ENCODE peak calls at places on chromosome 16, in seven cellular contexts. W, U, A, I, L, H and X are unnamed samples.

GRCh38 chr16:30757316-30757715 is 4.5 kb downstream of the CFAP119 start:
- DNase-seq in L (no peak), I (no peak), U (no peak), H (no peak), A (no peak), W (no peak), X (no peak)

GRCh38 chr16:8866884-8867482 is 1.8 kb downstream of the CARHSP1 start:
- DNase-seq in I (no peak), L (no peak), U (peak), A (no peak), H (no peak), W (no peak), X (no peak)

GRCh38 chr16:491225-491919 is 36.1 kb upstream of the CAPN15 start:
- DNase-seq in U (no peak), A (no peak), W (no peak), H (no peak), L (no peak), I (no peak), X (no peak)

GRCh38 chr16:57284206-57284951 is at the start of gene PLLP:
- DNase-seq in I (peak), A (peak), L (no peak), W (peak), U (peak), H (no peak), X (peak)

GRCh38 chr16:24645739-24646645 is 83.5 kb upstream of the TNRC6A start:
- DNase-seq in W (no peak), U (no peak), H (no peak), I (peak), A (peak), L (peak), X (peak)

GRCh38 chr16:66459878-66460277 is 32.8 kb downstream of the BEAN1 start:
- DNase-seq in I (no peak), L (no peak), H (no peak), A (no peak), W (no peak), U (peak), X (no peak)

GRCh38 chr16:55711959-55712876 is 56.4 kb downstream of the SLC6A2 start:
- DNase-seq in L (peak), U (peak), W (peak), I (peak), H (peak), A (peak), X (peak)

GRCh38 chr16:31487076-31487719 is 4.3 kb downstream of the SLC5A2 start:
- DNase-seq in I (no peak), L (no peak), H (no peak), U (peak), A (no peak), W (no peak), X (no peak)

GRCh38 chr16:22372882-22373661 is 1.3 kb downstream of the CDR2 start:
- DNase-seq in W (peak), I (no peak), U (peak), L (no peak), A (no peak), H (peak), X (no peak)

GRCh38 chr16:71709231-71709781 is 15.2 kb downstream of the PHLPP2 start:
- DNase-seq in H (no peak), A (no peak), U (no peak), W (no peak), I (peak), L (no peak), X (peak)

GRCh38 chr16:81632392-81633146 is 146.5 kb upstream of the PLCG2 start:
- DNase-seq in L (peak), H (no peak), W (peak), U (no peak), A (peak), I (peak), X (peak)

GRCh38 chr16:1772362-1772907 is at the start of gene EME2:
- DNase-seq in W (peak), H (no peak), L (no peak), I (no peak), A (no peak), U (peak), X (peak)

GRCh38 chr16:85923153-85924021 is 24.4 kb downstream of the IRF8 start:
- DNase-seq in W (no peak), H (no peak), L (no peak), I (peak), A (no peak), U (no peak), X (no peak)

GRCh38 chr16:52597772-52598483 is 51.0 kb upstream of the TOX3 start:
- DNase-seq in A (no peak), H (no peak), W (no peak), U (peak), I (no peak), L (peak), X (no peak)

GRCh38 chr16:31242197-31242596 is 17.6 kb upstream of the ITGAM start:
- DNase-seq in U (no peak), W (no peak), H (no peak), I (peak), A (no peak), L (no peak), X (no peak)

GRCh38 chr16:84959045-84959576 is 52.2 kb downstream of the ZDHHC7 start:
- DNase-seq in U (no peak), H (no peak), L (no peak), I (no peak), W (no peak), A (peak), X (no peak)

GRCh38 chr16:69286941-69287713 is 24.0 kb upstream of the VPS4A start:
- DNase-seq in H (peak), A (peak), U (peak), I (peak), W (peak), L (peak), X (peak)

GRCh38 chr16:11106726-11107125 is 149.3 kb downstream of the SOCS1 start:
- DNase-seq in A (no peak), H (no peak), W (no peak), I (no peak), U (no peak), L (no peak), X (no peak)

GRCh38 chr16:67666538-67667433 is at the start of the genes C16orf86 and ENKD1:
- DNase-seq in L (peak), I (peak), W (peak), A (peak), U (peak), H (peak), X (peak)

GRCh38 chr16:84638195-84638806 is 10.0 kb upstream of the KLHL36 start:
- DNase-seq in W (no peak), H (no peak), I (no peak), L (no peak), A (no peak), U (no peak), X (no peak)

GRCh38 chr16:27402964-27403600 is 1.1 kb downstream of the IL21R start:
- DNase-seq in H (peak), W (peak), A (no peak), L (no peak), I (no peak), U (no peak), X (no peak)

GRCh38 chr16:3609895-3610697 is 1.3 kb downstream of the SLX4 start:
- DNase-seq in H (peak), U (no peak), L (peak), A (no peak), I (peak), W (no peak), X (peak)

GRCh38 chr16:68902376-68903345 is 59.3 kb downstream of the TANGO6 start:
- DNase-seq in L (peak), A (peak), I (peak), H (peak), U (peak), W (no peak), X (peak)

GRCh38 chr16:49876716-49877129 is 20.8 kb upstream of the ZNF423 start:
- DNase-seq in A (peak), W (peak), I (peak), U (peak), H (no peak), L (peak), X (peak)

GRCh38 chr16:76531236-76531635 is 254.0 kb downstream of the CNTNAP4 start:
- DNase-seq in W (no peak), H (no peak), U (no peak), L (no peak), A (no peak), I (no peak), X (no peak)

GRCh38 chr16:81625544-81626152 is 153.4 kb upstream of the PLCG2 start:
- DNase-seq in U (no peak), I (no peak), H (no peak), A (no peak), L (peak), W (no peak), X (peak)

GRCh38 chr16:13896543-13897182 is 23.3 kb upstream of the ERCC4 start:
- DNase-seq in W (no peak), U (no peak), A (no peak), I (peak), H (peak), L (no peak), X (no peak)

GRCh38 chr16:82639666-82640336 is 13.0 kb downstream of the CDH13 start:
- DNase-seq in A (peak), H (peak), L (peak), W (peak), U (peak), I (peak), X (peak)

GRCh38 chr16:58155839-58156238 is 26.7 kb upstream of the CFAP20 start:
- DNase-seq in L (no peak), A (no peak), H (no peak), U (no peak), I (no peak), W (no peak), X (no peak)

GRCh38 chr16:22685162-22685830 is 128.7 kb upstream of the HS3ST2 start:
- DNase-seq in I (no peak), W (no peak), H (no peak), U (no peak), A (no peak), L (peak), X (no peak)